ENCODE peak calls at places on chromosomes 7 and 10, in five cellular contexts. W, D, C, U and A are unnamed samples.

GRCh38 chr7:26958834-26959233 is 94.4 kb upstream of the SKAP2 start:
- DNase-seq in U (peak), C (peak), W (peak), D (no peak), A (no peak)

GRCh38 chr7:891291-891690 is 14.9 kb downstream of the GET4 start:
- DNase-seq in C (no peak), D (no peak), U (no peak), W (no peak), A (no peak)

GRCh38 chr7:27377988-27378387 is 135.4 kb downstream of the EVX1 start:
- DNase-seq in D (no peak), U (no peak), W (no peak), C (no peak), A (no peak)

GRCh38 chr7:151626422-151627115 is 106.9 kb upstream of the RHEB start:
- DNase-seq in C (peak), D (peak), W (no peak), U (peak), A (peak)

GRCh38 chr10:69037489-69037888 is 48.9 kb downstream of the KIFBP start:
- DNase-seq in C (no peak), U (no peak), D (no peak), W (no peak), A (no peak)

GRCh38 chr7:151131622-151132293 is 35.7 kb downstream of the GBX1 start:
- DNase-seq in W (no peak), D (no peak), U (no peak), C (no peak), A (no peak)

GRCh38 chr7:40470111-40470736 is 335.4 kb downstream of the SUGCT start:
- DNase-seq in D (no peak), C (no peak), W (peak), U (peak), A (no peak)

GRCh38 chr10:98269435-98269912 is 1.5 kb upstream of the LOXL4 start:
- DNase-seq in C (peak), D (peak), U (peak), W (peak), A (no peak)

GRCh38 chr10:59557052-59557451 is 152.6 kb downstream of the SLC16A9 start:
- DNase-seq in D (no peak), U (no peak), C (no peak), W (no peak), A (no peak)

GRCh38 chr10:49508654-49509053 is 30.3 kb downstream of the ERCC6 start:
- DNase-seq in W (no peak), C (no peak), U (no peak), D (no peak), A (no peak)

GRCh38 chr7:29563590-29564454 is at the start of gene PRR15:
- DNase-seq in U (peak), W (no peak), D (peak), C (peak), A (peak)

GRCh38 chr7:27361522-27361921 is 118.9 kb downstream of the EVX1 start:
- DNase-seq in W (no peak), U (no peak), C (no peak), D (no peak), A (no peak)

GRCh38 chr10:78035933-78036583 is 2.4 kb downstream of the RPS24 start:
- DNase-seq in U (no peak), C (no peak), D (no peak), W (no peak), A (no peak)

GRCh38 chr7:30682131-30683083 is at the start of gene CRHR2:
- DNase-seq in C (peak), D (peak), W (no peak), U (peak), A (no peak)

GRCh38 chr10:20157314-20157713 is 341.1 kb downstream of the PLXDC2 start:
- DNase-seq in D (no peak), U (no peak), W (no peak), C (no peak), A (no peak)

GRCh38 chr10:125531470-125531869 is 151.5 kb downstream of the TEX36 start:
- DNase-seq in U (no peak), D (no peak), W (no peak), C (no peak), A (no peak)

GRCh38 chr10:68870545-68871104 is 30.5 kb upstream of the DDX50 start:
- DNase-seq in W (no peak), U (no peak), C (no peak), D (no peak), A (no peak)

GRCh38 chr10:4607681-4608080 is 218.3 kb upstream of the AKR1E2 start:
- DNase-seq in C (no peak), W (no peak), U (no peak), D (no peak), A (no peak)

GRCh38 chr10:71308244-71308643 is 10.8 kb upstream of the SLC29A3 start:
- DNase-seq in C (no peak), W (no peak), D (no peak), U (no peak), A (no peak)

GRCh38 chr7:12629816-12630614 is 57.4 kb upstream of the ARL4A start:
- DNase-seq in W (no peak), U (no peak), C (no peak), D (no peak), A (no peak)

GRCh38 chr10:85851300-85851699 is 515.3 kb downstream of the GRID1 start:
- DNase-seq in C (no peak), W (no peak), U (peak), D (no peak), A (no peak)

GRCh38 chr10:125707852-125708468 is 11.5 kb upstream of the EDRF1 start:
- DNase-seq in U (peak), W (no peak), D (peak), C (peak), A (peak)

GRCh38 chr7:55148571-55148970 is 129.8 kb downstream of the EGFR start:
- DNase-seq in D (no peak), C (no peak), U (no peak), W (no peak), A (no peak)

GRCh38 chr10:87816163-87816841 is 1.7 kb downstream of the ATAD1 start:
- DNase-seq in U (peak), C (no peak), W (no peak), D (no peak), A (no peak)

GRCh38 chr7:106485919-106486318 is 175.0 kb downstream of the CCDC71L start:
- DNase-seq in W (no peak), U (peak), D (no peak), C (no peak), A (no peak)

GRCh38 chr7:8190121-8190895 is 71.7 kb downstream of the ICA1 start:
- DNase-seq in W (peak), C (no peak), U (peak), D (peak), A (peak)

GRCh38 chr7:47094462-47094861 is 487.4 kb downstream of the TNS3 start:
- DNase-seq in W (no peak), D (no peak), U (no peak), C (no peak), A (no peak)

GRCh38 chr10:4981722-4982471 is 18.7 kb downstream of the AKR1C1 start:
- DNase-seq in U (peak), W (no peak), C (no peak), D (peak), A (peak)

GRCh38 chr7:120055300-120055699 is 217.7 kb upstream of the KCND2 start:
- DNase-seq in C (no peak), D (no peak), U (peak), W (no peak), A (no peak)

GRCh38 chr7:77665161-77665560 is 31.1 kb upstream of the RSBN1L start:
- DNase-seq in U (peak), D (no peak), W (no peak), C (no peak), A (no peak)

GRCh38 chr7:131480384-131481315 is 75.8 kb downstream of the PODXL start:
- DNase-seq in D (no peak), W (no peak), C (peak), U (no peak), A (peak)

GRCh38 chr7:69105981-69106380 is 492.3 kb upstream of the AUTS2 start:
- DNase-seq in U (no peak), D (no peak), C (no peak), W (no peak), A (no peak)

GRCh38 chr10:113987805-113988204 is 55.9 kb upstream of the ADRB1 start:
- DNase-seq in U (peak), W (no peak), D (no peak), C (no peak), A (no peak)